ENCODE peak calls at places on chromosomes 7 and 10, in six cellular contexts. C, T, A, G, J and M are unnamed samples.

GRCh38 chr10:12579954-12580858 is 230.9 kb downstream of the CAMK1D start:
- DNase-seq in C (no peak), T (peak), A (peak), G (no peak), J (no peak), M (no peak)

GRCh38 chr7:339062-339342 is 49.0 kb downstream of the FOXL3 start:
- DNase-seq in C (no peak), T (no peak), A (no peak), G (no peak), J (no peak), M (no peak)

GRCh38 chr10:129870042-129870757 is 93.9 kb downstream of the EBF3 start:
- DNase-seq in C (no peak), T (no peak), A (no peak), G (no peak), J (no peak), M (no peak)

GRCh38 chr7:26549281-26549943 is 257.8 kb downstream of the SNX10 start:
- DNase-seq in C (no peak), T (no peak), A (no peak), G (no peak), J (no peak), M (no peak)

GRCh38 chr7:85730016-85730415 is 543.2 kb upstream of the SEMA3D start:
- DNase-seq in C (no peak), T (no peak), A (peak), G (no peak), J (no peak), M (no peak)

GRCh38 chr7:67364441-67365017 is 367.9 kb downstream of the TYW1 start:
- DNase-seq in C (no peak), T (no peak), A (no peak), G (no peak), J (no peak), M (no peak)

GRCh38 chr10:19918800-19919199 is 102.6 kb downstream of the PLXDC2 start:
- DNase-seq in C (no peak), T (peak), A (peak), G (no peak), J (no peak), M (peak)

GRCh38 chr10:17144757-17145156 is 15.1 kb upstream of the CUBN start:
- DNase-seq in C (no peak), T (no peak), A (peak), G (no peak), J (no peak), M (peak)

GRCh38 chr10:64648915-64649314 is 1127.7 kb downstream of the REEP3 start:
- DNase-seq in C (no peak), T (no peak), A (no peak), G (no peak), J (no peak), M (no peak)

GRCh38 chr10:113576853-113577252 is 24.0 kb downstream of the HABP2 start:
- DNase-seq in C (no peak), T (no peak), A (peak), G (no peak), J (no peak), M (peak)

GRCh38 chr10:123788981-123789380 is 102.6 kb downstream of the CPXM2 start:
- DNase-seq in C (no peak), T (no peak), A (no peak), G (no peak), J (no peak), M (no peak)

GRCh38 chr7:130841416-130841815 is 107.4 kb upstream of the KLF14 start:
- DNase-seq in C (no peak), T (no peak), A (no peak), G (no peak), J (no peak), M (no peak)

GRCh38 chr7:37065779-37066271 is 341.5 kb upstream of the AOAH start:
- DNase-seq in C (no peak), T (peak), A (peak), G (no peak), J (no peak), M (peak)

GRCh38 chr10:31926765-31927596 is 1.6 kb downstream of the ARHGAP12 start:
- DNase-seq in C (no peak), T (no peak), A (no peak), G (no peak), J (no peak), M (peak)

GRCh38 chr10:127976286-127976685 is 69.4 kb downstream of the PTPRE start:
- DNase-seq in C (no peak), T (peak), A (peak), G (no peak), J (no peak), M (no peak)

GRCh38 chr10:129033790-129034272 is 433.2 kb upstream of the MGMT start:
- DNase-seq in C (no peak), T (no peak), A (no peak), G (no peak), J (no peak), M (no peak)

GRCh38 chr7:156739596-156739995 is 99.0 kb downstream of the RNF32 start:
- DNase-seq in C (no peak), T (no peak), A (no peak), G (no peak), J (no peak), M (peak)

GRCh38 chr7:88758355-88759215 is 915 bp upstream of the ZNF804B start:
- DNase-seq in C (no peak), T (peak), A (peak), G (no peak), J (no peak), M (no peak)

GRCh38 chr7:129864042-129864441 is 88.7 kb downstream of the UBE2H start:
- DNase-seq in C (peak), T (peak), A (peak), G (no peak), J (peak), M (no peak)

GRCh38 chr10:114780610-114781184 is 40.9 kb upstream of the FHIP2A start:
- DNase-seq in C (no peak), T (no peak), A (no peak), G (no peak), J (no peak), M (no peak)

GRCh38 chr10:130519791-130520190 is 383.6 kb downstream of the GLRX3 start:
- DNase-seq in C (no peak), T (no peak), A (no peak), G (no peak), J (no peak), M (no peak)

GRCh38 chr10:93993782-93994668 is at the start of gene PLCE1:
- DNase-seq in C (no peak), T (no peak), A (peak), G (no peak), J (no peak), M (no peak)

GRCh38 chr10:92222603-92223275 is 68.1 kb downstream of the CPEB3 start:
- DNase-seq in C (no peak), T (peak), A (peak), G (peak), J (no peak), M (peak)

GRCh38 chr10:124325998-124326636 is 92.6 kb downstream of the OAT start:
- DNase-seq in C (no peak), T (no peak), A (no peak), G (no peak), J (no peak), M (no peak)

GRCh38 chr10:50417486-50417905 is 166.2 kb upstream of the ASAH2 start:
- DNase-seq in C (no peak), T (no peak), A (peak), G (no peak), J (no peak), M (peak)

GRCh38 chr7:116543664-116544063 is 18.8 kb downstream of the CAV1 start:
- DNase-seq in C (no peak), T (peak), A (peak), G (no peak), J (no peak), M (peak)

DNA sequence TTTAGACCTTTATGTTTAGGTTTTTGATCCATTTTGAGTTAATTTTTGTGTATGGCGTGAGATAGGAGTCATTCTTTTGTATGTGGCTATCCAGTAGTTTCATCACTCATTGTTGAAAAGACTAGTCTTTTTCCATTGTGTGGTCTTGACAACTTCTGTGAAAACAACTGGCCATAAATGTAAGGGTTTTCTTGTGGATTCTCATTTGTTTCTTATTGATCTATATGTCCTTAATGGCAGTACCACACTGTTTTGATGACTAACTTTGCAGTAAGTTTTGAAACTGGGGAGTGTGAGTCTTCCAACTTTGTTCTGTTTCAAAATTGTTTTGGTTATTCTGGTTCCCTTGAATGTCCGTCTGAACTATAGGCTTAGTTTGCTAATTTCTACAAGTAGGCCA is 16.3 kb downstream of the SEPTIN7 start:
- DNase-seq in C (no peak), T (no peak), A (no peak), G (no peak), J (no peak), M (no peak)
- TF ChIP-seq CTCF in C (no peak), T (no peak), A (no peak), G (no peak), J (no peak), M (no peak)

GRCh38 chr7:107046511-107047259 is 2.2 kb downstream of the PRKAR2B start:
- DNase-seq in C (no peak), T (no peak), A (no peak), G (no peak), J (no peak), M (no peak)

GRCh38 chr7:107043916-107044346 is 574 bp upstream of the PRKAR2B start:
- DNase-seq in C (no peak), T (peak), A (no peak), G (no peak), J (no peak), M (no peak)

GRCh38 chr7:107044347-107045194 is at the start of gene PRKAR2B:
- DNase-seq in C (no peak), T (peak), A (peak), G (no peak), J (peak), M (no peak)

GRCh38 chr7:107045980-107046379 is 1.5 kb downstream of the PRKAR2B start:
- DNase-seq in C (no peak), T (peak), A (no peak), G (no peak), J (no peak), M (no peak)

DNA sequence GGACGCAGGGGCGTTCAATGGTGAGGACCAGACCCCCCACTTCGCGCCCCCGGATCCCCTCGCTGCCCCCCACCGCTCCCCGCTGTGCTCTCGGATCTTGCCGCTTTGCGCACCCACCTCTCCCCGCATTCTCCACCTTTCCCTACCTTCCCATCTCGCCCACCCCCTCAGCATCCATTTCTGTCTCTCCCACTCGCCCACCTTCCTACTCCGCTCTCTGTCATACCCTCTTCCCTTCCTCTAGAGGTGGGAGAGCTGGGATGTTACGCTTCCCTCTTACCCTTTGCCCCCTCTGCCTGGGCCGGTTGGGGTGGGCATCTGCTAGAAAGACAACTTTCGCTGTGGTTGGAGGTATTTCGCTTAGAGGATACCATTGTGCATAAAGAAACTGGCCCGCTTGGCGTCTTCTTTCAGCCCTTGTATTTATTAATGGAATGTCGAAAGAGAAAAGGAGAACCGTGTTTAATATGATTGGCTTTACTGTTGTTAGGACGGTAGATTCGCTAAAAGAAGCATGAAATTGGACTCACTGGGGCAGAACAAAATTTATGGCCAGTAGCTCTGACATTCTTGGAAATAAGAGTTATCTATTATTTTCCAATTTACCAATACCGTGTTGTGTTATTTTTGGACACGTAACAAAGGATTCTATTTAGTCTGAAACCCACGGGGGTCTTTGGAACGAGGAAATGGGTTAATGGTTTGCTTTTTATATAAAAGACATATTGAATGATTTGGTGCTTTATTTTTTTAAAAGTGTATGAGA is 873 bp downstream of the PRKAR2B start:
- DNase-seq in C (no peak), T (no peak), A (no peak), G (no peak), J (no peak), M (no peak)
- H3K4me3 ChIP-seq in C (peak), T (peak), A (peak), G (peak), J (peak), M (peak)

GRCh38 chr10:6650580-6650979 is 70.5 kb upstream of the PRKCQ start:
- DNase-seq in C (no peak), T (no peak), A (no peak), G (no peak), J (no peak), M (no peak)

GRCh38 chr10:6649107-6649720 is 69.1 kb upstream of the PRKCQ start:
- DNase-seq in C (no peak), T (no peak), A (peak), G (no peak), J (no peak), M (peak)

GRCh38 chr10:6643962-6644361 is 63.9 kb upstream of the PRKCQ start:
- DNase-seq in C (no peak), T (no peak), A (no peak), G (no peak), J (no peak), M (peak)

GRCh38 chr10:6649903-6650302 is 69.8 kb upstream of the PRKCQ start:
- DNase-seq in C (no peak), T (no peak), A (no peak), G (no peak), J (no peak), M (peak)

DNA sequence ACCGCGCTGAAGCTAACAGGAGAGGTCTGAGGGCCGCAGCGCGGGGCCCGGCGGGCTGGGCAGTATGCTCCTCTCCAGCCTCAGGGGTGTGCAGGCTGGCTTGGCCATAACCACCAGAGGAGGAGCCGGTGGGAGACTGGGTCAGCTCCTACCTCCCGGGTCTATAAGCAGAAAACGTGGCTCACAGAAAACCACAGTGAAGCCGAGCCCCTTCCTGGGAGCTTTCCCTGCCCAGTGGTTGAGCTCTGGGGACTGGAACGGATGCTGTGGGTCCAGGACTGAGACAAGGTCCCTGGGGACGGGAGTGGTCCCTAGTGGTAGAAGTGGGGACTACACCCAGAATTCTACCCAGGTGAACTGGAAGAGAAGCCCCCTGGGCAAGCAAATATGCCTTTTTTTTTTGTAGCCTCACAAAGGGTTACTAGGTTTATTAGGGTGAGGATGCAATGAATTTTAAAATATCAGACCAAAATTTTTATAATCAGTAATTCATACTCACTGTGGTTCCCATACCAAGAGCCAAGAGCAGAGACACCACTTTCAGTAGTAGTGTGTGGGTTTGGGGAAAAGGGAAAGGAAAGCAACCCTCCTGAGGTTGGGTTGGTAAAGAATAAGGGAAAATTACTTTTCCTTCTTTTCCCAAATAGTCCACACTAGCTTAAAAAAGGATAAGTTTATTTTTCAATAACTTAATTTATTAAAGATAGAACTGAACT is 67.9 kb upstream of the PRKCQ start:
- DNase-seq in C (no peak), T (peak), A (peak), G (no peak), J (no peak), M (peak)
- TF ChIP-seq CTCF in C (peak), T (peak), A (peak), G (peak), J (peak), M (peak)

GRCh38 chr7:139823855-139824670 is 5.0 kb upstream of the TBXAS1 start:
- DNase-seq in C (no peak), T (peak), A (no peak), G (no peak), J (no peak), M (no peak)
- H3K4me3 ChIP-seq in C (no peak), T (no peak), A (no peak), G (no peak), J (no peak), M (no peak)

GRCh38 chr7:13742719-13743640 is 246.5 kb downstream of the ETV1 start:
- DNase-seq in C (no peak), T (peak), A (peak), G (peak), J (peak), M (peak)
- TF ChIP-seq CTCF in C (no peak), T (peak), A (peak), G (peak), J (peak), M (peak)